ENCODE peak calls at places on chromosomes 11 and 22, in eight cellular contexts. V is astrocyte of the spinal cord, J is heart left ventricle, A is GM10248, E is neural crest cell, M is breast epithelium, I is Caco-2, D is ovary. H is an unnamed sample.
A peak's percentile ranks its signal among the peaks of the same experiment; 100 is the strongest.

GRCh38 chr11:111269146-111269868 is 23.8 kb downstream of the POU2AF2 start:
- DNase-seq in M (no peak), D (no peak), E (no peak), I (no peak), A (no peak), J (no peak), V (peak; percentile 18), H (no peak)

GRCh38 chr11:269146-269890 is 8.9 kb upstream of the NLRP6 start:
- DNase-seq in E (no peak), J (no peak), A (no peak), I (no peak), D (no peak), M (no peak), V (no peak), H (no peak)

GRCh38 chr11:118305726-118306125 is 1.2 kb downstream of the CD3E start:
- DNase-seq in J (no peak), A (no peak), E (no peak), D (no peak), M (no peak), I (no peak), V (no peak), H (no peak)

GRCh38 chr11:33329705-33330329 is 72.6 kb downstream of the HIPK3 start:
- DNase-seq in I (peak; percentile 71), E (peak; percentile 12), M (no peak), V (peak; percentile 73), D (peak; percentile 45), A (peak; percentile 43), J (peak; percentile 33), H (no peak)

GRCh38 chr22:40001800-40002577 is 7.2 kb downstream of the FAM83F start:
- DNase-seq in E (no peak), I (no peak), V (no peak), J (no peak), D (no peak), A (no peak), M (no peak), H (no peak)

GRCh38 chr22:24592846-24593809 is at the start of gene LRRC75B:
- DNase-seq in J (peak; percentile 91), V (peak; percentile 85), E (peak; percentile 80), D (peak; percentile 95), M (peak; percentile 81), I (peak; percentile 95), A (peak; percentile 88), H (peak; percentile 43)

GRCh38 chr11:66626926-66627325 is 10.5 kb downstream of the RBM14 start:
- DNase-seq in D (no peak), V (no peak), E (no peak), M (no peak), A (no peak), I (no peak), J (no peak), H (no peak)

GRCh38 chr11:122984186-122985011 is 2.8 kb upstream of the BSX start:
- DNase-seq in J (no peak), E (no peak), I (no peak), D (no peak), A (no peak), M (no peak), V (no peak), H (no peak)

GRCh38 chr22:48449466-48450187 is 1378.0 kb downstream of the BRD1 start:
- DNase-seq in V (no peak), M (no peak), E (no peak), J (no peak), A (no peak), D (no peak), I (no peak), H (no peak)

GRCh38 chr11:126083829-126084607 is 21.4 kb upstream of the CDON start:
- DNase-seq in J (no peak), E (peak; percentile 27), I (no peak), A (no peak), D (no peak), M (no peak), V (no peak), H (no peak)

GRCh38 chr22:47063606-47064005 is 301.2 kb downstream of the TBC1D22A start:
- DNase-seq in E (no peak), I (no peak), A (no peak), M (peak; percentile 15), V (no peak), J (no peak), D (no peak), H (no peak)

GRCh38 chr11:57552479-57552878 is 15.0 kb downstream of the UBE2L6 start:
- DNase-seq in D (no peak), A (no peak), E (no peak), I (peak; percentile 89), J (no peak), V (no peak), M (no peak), H (no peak)

GRCh38 chr11:6606471-6607189 is 3.1 kb downstream of the ILK start:
- DNase-seq in A (peak; percentile 83), M (peak; percentile 81), J (peak; percentile 96), I (peak; percentile 93), E (peak; percentile 80), V (peak; percentile 92), D (peak; percentile 94), H (peak; percentile 76)

GRCh38 chr11:6602096-6602940 is 1.1 kb downstream of the RRP8 start:
- DNase-seq in D (no peak), E (no peak), J (no peak), M (no peak), V (no peak), I (no peak), A (no peak), H (no peak)

GRCh38 chr11:6601041-6601461 is 2.4 kb downstream of the RRP8 start:
- DNase-seq in I (no peak), V (no peak), J (no peak), M (no peak), D (no peak), E (no peak), A (no peak), H (no peak)

GRCh38 chr11:6604081-6604626 is 580 bp downstream of the ILK start:
- DNase-seq in I (peak; percentile 60), A (peak; percentile 71), J (peak; percentile 62), V (peak; percentile 71), M (no peak), E (no peak), D (peak; percentile 54), H (no peak)

GRCh38 chr11:6603287-6604080 is at the start of the genes ILK and RRP8:
- DNase-seq in E (peak; percentile 83), J (peak; percentile 95), M (peak; percentile 91), V (peak; percentile 92), D (peak; percentile 90), A (peak; percentile 94), I (peak; percentile 93), H (peak; percentile 59)
- TF ChIP-seq CTCF in E (no peak), J (no peak), M (no peak), V (no peak), D (no peak), A (no peak), I (peak; percentile 12), H (no peak)

DNA sequence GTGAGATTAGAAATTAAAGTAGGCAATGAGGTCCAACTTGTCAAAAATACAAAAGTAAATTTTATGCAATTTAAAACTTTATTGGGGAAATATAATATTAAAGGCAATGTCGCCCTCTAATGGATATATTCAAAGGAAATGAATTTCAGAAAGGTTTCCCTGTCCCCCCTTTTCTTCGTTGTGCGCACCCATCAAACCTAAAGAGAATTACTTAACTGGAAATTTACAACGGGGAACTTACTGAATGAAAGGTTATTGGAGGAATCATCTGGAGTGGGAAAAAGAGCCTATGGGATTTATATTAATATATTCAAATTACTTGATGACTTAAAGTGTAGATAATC is 1.7 kb upstream of the ABTB2 start:
- DNase-seq in I (no peak), A (no peak), V (no peak), E (no peak), M (no peak), D (no peak), J (no peak), H (no peak)
- TF ChIP-seq CTCF in I (no peak), A (peak; percentile 20), V (no peak), E (peak; percentile 47), M (peak; percentile 45), D (no peak), J (peak; percentile 41), H (no peak)

GRCh38 chr11:6657346-6657745 is 1.7 kb upstream of the DCHS1 start:
- DNase-seq in A (no peak), I (no peak), E (no peak), J (no peak), M (no peak), V (peak; percentile 18), D (no peak), H (no peak)
- TF ChIP-seq CTCF in A (no peak), I (no peak), E (no peak), J (no peak), M (no peak), V (no peak), D (no peak), H (no peak)

GRCh38 chr11:2779981-2780849 is 80.4 kb upstream of the KCNQ1OT1 start:
- DNase-seq in V (no peak), I (no peak), A (no peak), D (peak; percentile 64), M (peak; percentile 47), J (peak; percentile 24), E (peak; percentile 1), H (no peak)
- TF ChIP-seq CTCF in V (no peak), I (no peak), A (no peak), D (no peak), M (no peak), J (no peak), E (no peak), H (no peak)

GRCh38 chr11:112795142-112795815 is 165.9 kb upstream of the NCAM1 start:
- DNase-seq in A (peak; percentile 67), E (peak; percentile 22), D (peak; percentile 21), I (peak; percentile 76), V (peak; percentile 26), J (no peak), M (no peak), H (no peak)
- TF ChIP-seq CTCF in A (peak; percentile 53), E (peak; percentile 69), D (no peak), I (peak; percentile 89), V (peak; percentile 58), J (peak; percentile 32), M (peak; percentile 25), H (no peak)

DNA sequence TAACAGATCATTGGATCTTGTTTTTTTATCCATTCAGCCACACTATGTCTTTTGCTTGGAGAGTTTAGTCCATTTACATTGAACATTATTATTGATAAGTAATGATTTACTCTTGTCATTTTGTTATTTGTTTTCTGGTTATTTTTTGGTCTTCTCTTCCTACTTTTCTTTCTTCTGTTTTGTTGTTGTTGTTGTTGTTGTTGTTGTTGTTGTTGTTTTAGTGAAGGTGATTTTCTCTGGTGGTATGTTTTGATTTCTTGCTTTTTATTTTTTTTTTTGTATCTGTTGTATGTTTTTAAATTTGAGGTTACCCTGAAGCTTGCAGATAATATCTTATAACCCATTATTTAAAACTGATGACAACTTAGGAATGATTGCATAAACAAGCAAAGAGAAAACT is 28.6 kb downstream of the TAF1D start:
- DNase-seq in E (no peak), V (no peak), A (no peak), M (no peak), D (no peak), J (no peak), I (no peak), H (no peak)
- TF ChIP-seq CTCF in E (no peak), V (no peak), A (no peak), M (no peak), D (no peak), J (no peak), I (no peak), H (no peak)

H was measured in omental fat pad.